ENCODE peak calls at places on chromosome 14, in four cellular contexts. O, Z, M and D are unnamed samples.

GRCh38 chr14:51999084-51999483 is 9.7 kb downstream of the RTRAF start:
- DNase-seq in O (peak), Z (no peak), M (no peak), D (peak)

GRCh38 chr14:69079747-69080146 is 73.2 kb downstream of the DCAF5 start:
- DNase-seq in O (no peak), Z (no peak), M (no peak), D (no peak)

GRCh38 chr14:77903233-77903632 is 103.3 kb downstream of the ADCK1 start:
- DNase-seq in O (no peak), M (peak), Z (no peak), D (peak)

GRCh38 chr14:92026548-92027190 is 13.2 kb downstream of the TRIP11 start:
- DNase-seq in Z (no peak), M (no peak), O (no peak), D (no peak)

GRCh38 chr14:103281496-103282231 is 52.4 kb upstream of the EIF5 start:
- DNase-seq in M (peak), O (peak), Z (peak), D (peak)

GRCh38 chr14:61343991-61344405 is 22.6 kb downstream of the PRKCH start:
- DNase-seq in Z (no peak), O (no peak), M (no peak), D (no peak)

GRCh38 chr14:102731871-102732800 is 45.1 kb upstream of the TRAF3 start:
- DNase-seq in M (no peak), Z (peak), O (no peak), D (no peak)

GRCh38 chr14:73014105-73014504 is 12.8 kb downstream of the ZFYVE1 start:
- DNase-seq in Z (no peak), M (no peak), O (peak), D (peak)

GRCh38 chr14:67453575-67454300 is 34.8 kb downstream of the TMEM229B start:
- DNase-seq in M (no peak), O (no peak), Z (no peak), D (no peak)

GRCh38 chr14:76701981-76702380 is 59.3 kb upstream of the VASH1 start:
- DNase-seq in O (no peak), Z (peak), M (no peak), D (no peak)

GRCh38 chr14:61476737-61477410 is 155.5 kb downstream of the PRKCH start:
- DNase-seq in M (no peak), O (peak), Z (no peak), D (peak)

GRCh38 chr14:92701826-92702225 is 46.6 kb downstream of the LGMN start:
- DNase-seq in M (no peak), O (no peak), Z (no peak), D (no peak)

GRCh38 chr14:32075636-32076277 is 1.3 kb upstream of the ARHGAP5 start:
- DNase-seq in O (peak), M (peak), Z (no peak), D (peak)

GRCh38 chr14:76328457-76329137 is 47.3 kb upstream of the ESRRB start:
- DNase-seq in M (no peak), O (peak), Z (no peak), D (no peak)

GRCh38 chr14:91371011-91371989 is 46.3 kb downstream of the CCDC88C start:
- DNase-seq in M (no peak), Z (no peak), O (no peak), D (no peak)

GRCh38 chr14:73833024-73833423 is 18.6 kb upstream of the PTGR2 start:
- DNase-seq in O (no peak), M (no peak), Z (no peak), D (no peak)

GRCh38 chr14:23056956-23057756 is at the start of gene CDH24:
- DNase-seq in M (peak), O (peak), Z (peak), D (peak)

GRCh38 chr14:68659021-68659931 is 133.6 kb downstream of the ZFP36L1 start:
- DNase-seq in Z (no peak), O (peak), M (no peak), D (peak)

GRCh38 chr14:61466249-61466904 is 145.0 kb downstream of the PRKCH start:
- DNase-seq in Z (peak), M (no peak), O (peak), D (peak)

GRCh38 chr14:100567877-100568163 is 19.4 kb downstream of the BEGAIN start:
- DNase-seq in Z (no peak), O (no peak), M (no peak), D (no peak)
- H3K4me3 ChIP-seq in Z (no peak), O (no peak), M (peak), D (no peak)

DNA sequence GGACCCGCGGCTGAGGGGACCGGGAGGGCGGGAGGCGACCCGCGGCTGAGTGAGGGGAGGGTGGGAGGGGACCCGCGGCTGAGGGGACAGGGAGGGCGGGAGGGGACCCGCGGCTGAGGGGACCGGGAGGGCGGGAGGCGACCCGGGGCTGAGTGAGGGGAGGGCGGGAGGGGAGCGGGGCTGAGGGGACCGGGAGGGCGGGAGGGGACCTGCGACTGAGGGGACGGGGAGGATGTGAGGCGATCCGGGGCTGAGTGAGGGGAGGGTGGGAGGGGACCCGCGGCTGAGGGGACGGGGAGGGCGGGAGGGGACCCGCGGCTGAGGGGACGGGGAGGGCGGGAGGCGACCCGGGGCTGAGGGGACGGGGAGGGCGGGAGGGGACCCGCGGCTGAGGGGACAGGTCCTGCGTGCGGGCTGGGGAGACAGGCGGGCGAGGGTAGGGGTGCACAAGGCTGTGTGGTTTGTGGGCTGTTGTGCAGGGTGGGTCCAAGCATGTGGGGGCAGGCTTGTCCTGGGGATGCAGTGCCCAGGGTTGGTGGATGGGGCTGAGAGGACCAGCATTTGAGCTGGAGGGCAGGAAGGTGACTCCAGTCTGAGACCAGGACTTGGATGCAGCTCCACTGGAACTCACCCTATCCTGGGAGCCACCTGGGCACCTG is 9.2 kb downstream of the PLD4 start:
- DNase-seq in Z (peak), O (no peak), M (no peak), D (no peak)
- H3K4me3 ChIP-seq in Z (no peak), O (no peak), M (no peak), D (peak)

DNA sequence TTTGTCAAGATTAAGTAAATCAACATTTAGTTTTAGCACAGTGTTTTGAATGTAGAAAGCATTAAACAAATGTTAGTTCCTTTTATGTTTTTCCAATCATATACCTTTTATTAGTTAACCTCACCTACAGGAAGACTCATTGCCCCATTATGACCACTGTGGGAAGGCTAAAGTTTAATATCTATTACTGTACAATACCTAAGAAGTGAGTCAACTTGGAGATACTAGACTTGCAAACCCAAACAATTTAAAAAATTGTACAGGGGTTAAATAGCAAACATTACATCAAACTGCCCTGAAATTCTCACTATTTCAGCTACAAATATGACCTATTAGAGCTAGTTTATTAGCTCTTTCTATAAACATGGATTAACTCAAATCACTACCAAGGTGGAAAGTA is 8.6 kb upstream of the G2E3 start:
- DNase-seq in Z (no peak), M (no peak), O (peak), D (peak)
- H3K4me3 ChIP-seq in Z (no peak), M (no peak), O (no peak), D (no peak)

GRCh38 chr14:39232554-39233415 is 930 bp upstream of the MIA2 start:
- DNase-seq in O (peak), M (no peak), Z (no peak), D (peak)
- H3K4me3 ChIP-seq in O (no peak), M (no peak), Z (no peak), D (no peak)

GRCh38 chr14:86641310-86641709 is 1111.4 kb downstream of the FLRT2 start:
- DNase-seq in M (no peak), Z (no peak), O (no peak), D (no peak)

GRCh38 chr14:86640288-86640687 is 1110.3 kb downstream of the FLRT2 start:
- DNase-seq in Z (no peak), M (peak), O (no peak), D (no peak)

DNA sequence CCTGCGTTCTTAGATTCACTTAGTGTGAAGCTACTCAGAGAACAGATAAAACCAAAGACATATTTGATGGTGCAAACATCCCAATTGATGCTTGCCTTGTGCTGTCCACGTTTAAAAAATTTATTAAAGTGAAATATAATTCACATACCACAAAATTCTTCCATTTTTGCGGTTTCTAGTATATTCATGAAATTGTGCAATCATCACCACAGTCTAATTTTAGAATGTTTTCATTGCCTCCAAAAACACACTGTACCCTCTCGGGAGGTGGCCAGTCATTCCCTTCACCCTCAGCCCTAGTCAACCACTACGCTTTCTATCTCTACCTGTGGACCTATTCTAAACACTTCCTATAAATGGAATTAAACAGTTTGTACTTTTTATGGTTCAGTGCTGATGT is 1109.2 kb downstream of the FLRT2 start:
- DNase-seq in M (no peak), Z (no peak), O (peak), D (no peak)
- H3K4me3 ChIP-seq in M (no peak), Z (no peak), O (no peak), D (no peak)

DNA sequence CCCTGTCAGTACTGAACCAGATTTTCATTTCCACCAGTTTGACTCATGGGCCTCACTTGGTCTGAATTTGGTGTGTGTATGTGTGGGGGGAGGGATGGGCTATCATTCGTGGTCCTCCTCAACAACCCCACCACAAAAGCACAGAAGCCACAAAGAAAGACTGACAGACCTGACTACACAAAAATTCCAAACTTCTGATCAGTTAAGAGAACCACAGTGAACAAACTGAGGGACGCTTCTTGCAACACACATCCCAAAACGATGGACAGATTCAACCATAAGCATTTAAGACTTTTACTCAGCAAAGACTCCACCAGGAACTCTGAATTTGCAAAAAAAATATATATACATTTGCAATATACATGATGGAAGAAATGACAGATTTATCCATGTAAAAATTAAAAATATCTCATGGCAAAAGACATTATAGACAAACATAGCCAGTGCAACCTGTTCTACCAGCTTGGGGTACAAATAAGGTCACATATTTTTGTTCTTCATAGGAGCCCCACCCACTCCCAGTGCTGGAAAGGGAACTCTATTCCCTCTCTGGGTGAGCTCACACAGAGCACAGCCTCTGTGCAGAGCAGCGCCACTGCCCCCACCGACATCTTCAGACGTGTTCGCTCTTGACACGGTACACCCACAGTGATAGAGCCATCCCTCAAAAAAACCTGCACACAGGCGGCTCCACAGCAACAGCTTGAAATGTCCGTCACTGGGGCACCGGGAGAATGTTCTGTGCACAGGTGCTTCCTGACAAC is 49.7 kb downstream of the JAG2 start:
- DNase-seq in O (no peak), M (no peak), Z (no peak), D (no peak)
- H3K4me3 ChIP-seq in O (no peak), M (no peak), Z (no peak), D (no peak)

GRCh38 chr14:99975190-99975589 is 90.0 kb upstream of the EVL start:
- DNase-seq in Z (no peak), M (no peak), O (no peak), D (no peak)

GRCh38 chr14:99969673-99970322 is 95.4 kb upstream of the EVL start:
- DNase-seq in Z (no peak), M (no peak), O (no peak), D (no peak)

GRCh38 chr14:99971087-99971928 is 93.9 kb upstream of the EVL start:
- DNase-seq in M (peak), O (peak), Z (peak), D (peak)

GRCh38 chr14:99971929-99972747 is 93.1 kb upstream of the EVL start:
- DNase-seq in O (no peak), M (peak), Z (peak), D (no peak)

DNA sequence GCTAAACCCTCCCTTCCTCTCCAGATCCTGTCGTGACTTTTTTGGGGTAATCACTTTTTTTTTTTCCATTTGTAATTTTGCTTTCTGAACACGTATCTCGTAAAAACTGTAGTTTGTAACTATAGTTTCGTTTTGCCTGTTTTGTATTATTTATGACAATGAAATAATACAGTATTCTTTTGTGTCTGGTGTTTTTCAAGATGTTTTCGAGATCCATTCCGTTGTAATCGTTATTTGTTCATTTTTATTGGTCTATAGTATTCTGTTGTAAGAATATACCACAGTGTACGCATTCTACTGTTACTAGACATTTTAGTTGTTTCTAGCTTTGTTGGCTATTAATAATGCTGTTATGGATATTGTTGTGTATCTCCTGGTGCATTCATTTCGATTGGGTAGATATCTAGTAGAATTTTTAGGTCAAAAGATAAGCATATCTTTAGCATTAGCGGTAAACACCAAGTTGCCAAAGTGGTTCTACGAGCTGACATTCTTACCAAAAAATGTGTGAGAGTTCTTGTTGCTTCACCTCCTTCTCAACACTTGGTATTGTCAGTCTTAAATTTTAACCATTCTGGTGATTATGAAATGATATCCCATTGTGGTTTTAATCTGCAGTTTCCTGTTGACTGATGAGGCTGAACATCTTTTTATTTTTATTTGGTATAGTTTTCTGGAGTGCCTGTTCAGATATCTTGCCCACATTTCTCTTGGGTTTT is 92.3 kb upstream of the EVL start:
- DNase-seq in O (no peak), M (peak), Z (no peak), D (no peak)
- H3K4me3 ChIP-seq in O (peak), M (peak), Z (peak), D (peak)

DNA sequence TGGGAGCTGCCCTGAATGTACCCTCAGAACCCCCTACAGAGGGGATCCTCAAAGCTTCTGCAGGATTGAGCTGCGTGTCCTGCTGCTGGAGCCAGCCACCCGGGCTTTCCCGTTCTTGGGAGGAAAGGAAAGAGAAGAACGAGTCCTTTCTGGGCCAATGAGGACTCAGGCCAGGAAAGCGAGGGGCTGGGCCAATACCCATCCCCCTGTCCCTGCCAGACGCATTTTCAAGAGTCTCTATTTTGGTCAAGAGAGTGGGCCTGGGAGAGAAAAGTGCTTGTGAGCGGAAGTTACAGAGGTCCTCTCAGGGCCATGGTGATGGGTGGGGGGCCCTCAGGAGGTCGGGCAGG is 325.4 kb upstream of the DIO3 start:
- DNase-seq in O (no peak), Z (peak), M (no peak), D (no peak)
- H3K4me3 ChIP-seq in O (no peak), Z (no peak), M (no peak), D (no peak)

DNA sequence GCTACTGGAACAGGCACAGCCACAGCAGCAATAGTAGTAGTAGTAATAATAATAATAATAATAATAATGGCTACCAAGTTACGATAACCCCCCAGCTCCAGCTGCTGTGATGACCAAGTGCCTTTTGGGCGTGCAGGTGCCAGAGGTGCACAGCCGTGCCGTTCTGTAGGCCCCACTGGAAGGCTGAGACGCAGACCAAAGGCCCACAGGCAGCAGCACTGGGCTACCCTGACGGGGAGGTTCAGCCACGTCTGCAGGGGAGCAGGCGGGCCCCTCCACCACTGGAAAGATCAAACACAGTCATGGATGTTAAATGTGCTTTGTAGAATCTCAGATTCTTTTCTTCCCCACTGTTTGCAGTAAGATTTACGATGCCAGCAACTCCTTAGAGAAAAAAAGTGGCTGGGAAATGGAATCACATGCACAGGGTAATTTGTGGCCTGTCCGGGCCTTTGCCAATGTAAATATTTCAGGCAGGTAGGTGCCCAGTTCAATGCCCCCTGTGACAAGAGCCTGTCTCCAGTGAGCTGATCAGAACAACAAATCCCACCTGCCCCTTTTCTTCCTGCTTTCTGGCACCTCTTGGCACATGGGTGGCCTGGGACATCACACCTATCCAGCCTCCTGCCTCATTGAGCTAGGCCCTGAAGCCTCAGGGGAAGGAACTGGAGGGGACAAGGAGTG is 32.6 kb downstream of the CCDC85C start:
- DNase-seq in O (no peak), Z (no peak), M (no peak), D (no peak)
- H3K4me3 ChIP-seq in O (no peak), Z (peak), M (no peak), D (no peak)